ENCODE peak calls at places on chromosomes 3 and 15, in eight cellular contexts. Q is OCI-LY7, N is caudate nucleus, O is endothelial cell, T is upper lobe of right lung, C is posterior cingulate gyrus, K is DMS153, J is Peyer's patch. M is an unnamed sample.

GRCh38 chr3:187101184-187102072 is 37.9 kb downstream of the RPL39L start:
- DNase-seq in Q (peak; percentile 52), N (no peak), O (no peak), T (peak; percentile 72), C (peak; percentile 30), K (no peak), J (peak; percentile 51), M (no peak)

GRCh38 chr15:38530113-38530512 is 34.5 kb downstream of the RASGRP1 start:
- DNase-seq in Q (no peak), N (no peak), O (no peak), T (no peak), C (no peak), K (no peak), J (no peak), M (no peak)

GRCh38 chr15:78280289-78281072 is 16.1 kb downstream of the DNAJA4 start:
- DNase-seq in Q (no peak), N (no peak), O (no peak), T (no peak), C (no peak), K (no peak), J (no peak), M (peak; percentile 31)

GRCh38 chr15:82414536-82415191 is 15.0 kb upstream of the GOLGA6L9 start:
- DNase-seq in Q (no peak), N (no peak), O (no peak), T (no peak), C (no peak), K (no peak), J (no peak), M (no peak)

GRCh38 chr15:71800835-71801745 is 9.3 kb upstream of the NR2E3 start:
- DNase-seq in Q (peak; percentile 49), N (no peak), O (peak; percentile 68), T (no peak), C (no peak), K (peak; percentile 14), J (no peak), M (peak; percentile 51)

GRCh38 chr15:34366271-34367043 is 539 bp downstream of the LPCAT4 start:
- DNase-seq in Q (peak; percentile 66), N (peak; percentile 36), O (peak; percentile 40), T (peak; percentile 82), C (peak; percentile 48), K (peak; percentile 45), J (peak; percentile 72), M (no peak)

GRCh38 chr3:58719684-58720083 is 53.1 kb upstream of the FAM3D start:
- DNase-seq in Q (no peak), N (no peak), O (no peak), T (no peak), C (no peak), K (no peak), J (no peak), M (no peak)

GRCh38 chr15:34182942-34183341 is 27.0 kb downstream of the KATNBL1 start:
- DNase-seq in Q (no peak), N (no peak), O (no peak), T (no peak), C (no peak), K (no peak), J (no peak), M (no peak)

GRCh38 chr3:141949394-141949793 is 73.0 kb downstream of the ATP1B3 start:
- DNase-seq in Q (no peak), N (no peak), O (no peak), T (no peak), C (no peak), K (no peak), J (no peak), M (no peak)

M was measured in T1000.